ENCODE peak calls at places on chromosome 5, in eight cellular contexts. I is heart right ventricle, J is progenitor cell of endocrine pancreas, M is PC-9, Z is H9, O is astrocyte of the cerebellum, Y is mesothelial cell of epicardium, U is B cell. S is an unnamed sample.
A peak's percentile ranks its signal among the peaks of the same experiment; 100 is the strongest.

GRCh38 chr5:44388504-44389409 is 463 bp downstream of the FGF10 start:
- DNase-seq in I (peak; percentile 8), J (peak; percentile 11), M (no peak), Z (peak; percentile 36), O (no peak), Y (peak; percentile 42), U (no peak), S (no peak)

GRCh38 chr5:6659941-6660684 is 26.9 kb downstream of the SRD5A1 start:
- DNase-seq in I (no peak), J (no peak), M (no peak), Z (no peak), O (no peak), Y (no peak), U (peak; percentile 69), S (peak; percentile 15)

GRCh38 chr5:83925321-83925877 is 204.7 kb upstream of the HAPLN1 start:
- DNase-seq in I (no peak), J (no peak), M (no peak), Z (no peak), O (peak; percentile 87), Y (no peak), U (no peak), S (no peak)

GRCh38 chr5:56479701-56480304 is 246.7 kb upstream of the ANKRD55 start:
- DNase-seq in I (no peak), J (no peak), M (no peak), Z (no peak), O (no peak), Y (no peak), U (no peak), S (no peak)

GRCh38 chr5:137752873-137753226 is 1.3 kb downstream of the HNRNPA0 start:
- DNase-seq in I (peak; percentile 31), J (no peak), M (peak; percentile 21), Z (peak; percentile 36), O (no peak), Y (no peak), U (peak; percentile 46), S (peak; percentile 59)

GRCh38 chr5:15326471-15326870 is 173.5 kb upstream of the FBXL7 start:
- DNase-seq in I (no peak), J (no peak), M (no peak), Z (no peak), O (no peak), Y (no peak), U (no peak), S (no peak)

GRCh38 chr5:14685757-14686156 is 21.2 kb downstream of the OTULIN start:
- DNase-seq in I (no peak), J (no peak), M (peak; percentile 54), Z (no peak), O (no peak), Y (no peak), U (peak; percentile 70), S (peak; percentile 77)

GRCh38 chr5:41835625-41836024 is 34.6 kb downstream of the OXCT1 start:
- DNase-seq in I (peak; percentile 36), J (no peak), M (peak; percentile 27), Z (peak; percentile 34), O (peak; percentile 42), Y (no peak), U (no peak), S (peak; percentile 72)

GRCh38 chr5:14593326-14594036 is 11.9 kb downstream of the OTULINL start:
- DNase-seq in I (no peak), J (no peak), M (no peak), Z (no peak), O (no peak), Y (no peak), U (no peak), S (peak; percentile 82)

GRCh38 chr5:219492-219891 is 1.4 kb downstream of the SDHA start:
- DNase-seq in I (no peak), J (no peak), M (no peak), Z (no peak), O (no peak), Y (no peak), U (peak; percentile 50), S (peak; percentile 49)

GRCh38 chr5:14465776-14466175 is 115.8 kb upstream of the OTULINL start:
- DNase-seq in I (no peak), J (no peak), M (no peak), Z (no peak), O (no peak), Y (no peak), U (no peak), S (no peak)

GRCh38 chr5:6731465-6732237 is 18.4 kb downstream of the TENT4A start:
- DNase-seq in I (no peak), J (no peak), M (no peak), Z (no peak), O (no peak), Y (no peak), U (no peak), S (no peak)

GRCh38 chr5:156367602-156368001 is 40.6 kb downstream of the SGCD start:
- DNase-seq in I (no peak), J (no peak), M (no peak), Z (no peak), O (no peak), Y (no peak), U (no peak), S (no peak)

GRCh38 chr5:53067641-53068040 is 41.9 kb downstream of the MOCS2 start:
- DNase-seq in I (no peak), J (no peak), M (no peak), Z (no peak), O (peak; percentile 36), Y (no peak), U (no peak), S (no peak)

GRCh38 chr5:26121343-26121742 is 917.0 kb downstream of the CDH9 start:
- DNase-seq in I (no peak), J (no peak), M (no peak), Z (peak; percentile 36), O (no peak), Y (no peak), U (no peak), S (no peak)

GRCh38 chr5:133323464-133323863 is 271.7 kb downstream of the HSPA4 start:
- DNase-seq in I (peak; percentile 39), J (no peak), M (no peak), Z (no peak), O (no peak), Y (no peak), U (no peak), S (no peak)

GRCh38 chr5:57063773-57064172 is 110.1 kb upstream of the GPBP1 start:
- DNase-seq in I (no peak), J (no peak), M (no peak), Z (no peak), O (no peak), Y (no peak), U (no peak), S (no peak)

GRCh38 chr5:88140863-88141694 is 127.6 kb downstream of the TMEM161B start:
- DNase-seq in I (peak; percentile 93), J (peak; percentile 95), M (peak; percentile 97), Z (peak; percentile 99), O (peak; percentile 98), Y (peak; percentile 99), U (no peak), S (peak; percentile 93)

GRCh38 chr5:177116631-177117373 is 16.8 kb upstream of the NSD1 start:
- DNase-seq in I (peak; percentile 91), J (peak; percentile 42), M (no peak), Z (peak; percentile 92), O (peak; percentile 39), Y (no peak), U (peak; percentile 84), S (peak; percentile 90)

GRCh38 chr5:6812800-6813731 is 99.8 kb downstream of the TENT4A start:
- DNase-seq in I (no peak), J (no peak), M (no peak), Z (no peak), O (no peak), Y (no peak), U (no peak), S (no peak)

DNA sequence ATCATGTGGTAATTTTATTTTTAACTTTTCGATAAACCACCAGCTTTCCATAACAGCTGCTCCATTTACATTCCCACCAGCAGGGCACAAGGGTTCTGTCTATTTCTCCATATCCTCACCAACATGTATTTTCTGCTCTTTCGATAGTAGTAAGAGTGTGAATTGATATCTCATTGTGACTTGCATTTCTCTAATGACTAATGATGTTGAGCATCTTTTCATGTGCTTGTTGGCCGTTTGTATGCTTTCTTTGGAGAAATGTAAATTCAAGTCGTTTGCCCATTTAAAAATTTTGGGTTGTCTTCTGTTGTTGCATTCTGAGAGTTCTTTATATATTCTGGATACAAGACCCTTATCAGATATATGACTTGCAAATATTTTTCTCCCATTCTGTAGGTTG is 45.9 kb downstream of the PSD2 start:
- DNase-seq in I (no peak), J (no peak), M (no peak), Z (no peak), O (no peak), Y (no peak), U (no peak), S (no peak)
- TF ChIP-seq CTCF in I (no peak), J (no peak), M (no peak), Z (no peak), O (peak; percentile 12), Y (no peak), U (no peak), S (no peak)

DNA sequence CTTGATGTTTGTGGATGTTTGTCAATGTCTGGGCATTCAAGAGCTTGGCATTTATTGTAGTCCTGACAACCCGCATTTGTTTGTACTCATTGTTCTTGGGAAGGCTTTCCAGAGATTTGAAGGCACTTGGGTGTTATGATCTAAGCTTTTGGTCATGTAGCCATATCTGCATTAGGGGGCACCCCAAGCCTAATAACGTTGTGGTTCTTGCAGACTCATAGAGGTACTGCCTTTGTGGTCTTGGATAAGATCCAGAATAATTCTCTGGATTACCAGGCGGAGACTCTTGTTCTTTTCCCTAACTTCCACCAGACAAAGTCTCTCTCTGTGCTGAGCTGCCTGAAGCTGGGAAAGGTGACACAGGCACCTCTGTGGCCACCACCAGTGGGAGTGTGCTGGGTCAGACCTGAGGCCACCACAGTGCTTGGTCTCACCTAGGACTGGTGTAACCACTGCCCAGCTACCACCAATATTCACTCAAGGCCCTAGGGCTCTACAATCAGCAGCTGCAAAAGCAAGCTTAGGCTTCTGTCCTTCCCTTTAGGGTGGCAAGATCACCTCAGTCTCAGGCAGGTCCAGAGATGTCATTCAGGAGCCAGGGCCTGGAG is 144.4 kb upstream of the TAS2R1 start:
- DNase-seq in I (no peak), J (no peak), M (no peak), Z (no peak), O (peak; percentile 70), Y (no peak), U (no peak), S (no peak)
- TF ChIP-seq CTCF in I (peak; percentile 13), J (peak; percentile 8), M (no peak), Z (peak; percentile 58), O (peak; percentile 61), Y (no peak), U (no peak), S (no peak)

GRCh38 chr5:163815240-163815791 is 309.9 kb downstream of the MAT2B start:
- DNase-seq in I (no peak), J (no peak), M (no peak), Z (no peak), O (no peak), Y (no peak), U (no peak), S (no peak)

GRCh38 chr5:163807781-163808180 is 302.4 kb downstream of the MAT2B start:
- DNase-seq in I (no peak), J (no peak), M (no peak), Z (no peak), O (peak; percentile 4), Y (no peak), U (no peak), S (no peak)

GRCh38 chr5:163809480-163809879 is 304.1 kb downstream of the MAT2B start:
- DNase-seq in I (no peak), J (no peak), M (no peak), Z (no peak), O (no peak), Y (no peak), U (no peak), S (no peak)
- TF ChIP-seq CTCF in I (no peak), J (no peak), M (no peak), Z (no peak), O (no peak), Y (no peak), U (no peak), S (no peak)

GRCh38 chr5:179132586-179133355 is 72.6 kb downstream of the ZNF354C start:
- DNase-seq in I (no peak), J (no peak), M (no peak), Z (no peak), O (no peak), Y (no peak), U (no peak), S (no peak)
- TF ChIP-seq CTCF in I (no peak), J (no peak), M (no peak), Z (peak; percentile 10), O (no peak), Y (no peak), U (no peak), S (no peak)